ENCODE peak calls at places on chromosomes 4 and X, in ten cellular contexts. I is NCI-H345; G is GM12892; L is uterus; X is stimulated activated naive CD8-positive, alpha-beta T cell treated with anti-CD3 and anti-CD28 coated beads, Interleukin-15, amount 100 ng/mL, for 72 hours; H is amygdala; Q is NCI-H2081; V is NAMALWA; S is activated naive CD4-positive, alpha-beta T cell treated with anti-CD3 and anti-CD28 coated beads for 36 hours; T is heart right ventricle. Y is an unnamed sample.
A peak's percentile ranks its signal among the peaks of the same experiment; 100 is the strongest.

GRCh38 chr4:43331226-43332078 is 438.9 kb downstream of the GRXCR1 start:
- DNase-seq in I (no peak), G (no peak), L (no peak), X (no peak), H (no peak), Q (no peak), V (no peak), S (no peak), T (no peak), Y (no peak)

GRCh38 chr4:7295917-7296660 is 103.8 kb downstream of the SORCS2 start:
- DNase-seq in I (no peak), G (no peak), L (peak; percentile 42), X (peak; percentile 6), H (peak; percentile 73), Q (no peak), V (peak; percentile 31), S (peak; percentile 21), T (peak; percentile 22), Y (no peak)

GRCh38 chr4:3730422-3730821 is 35.8 kb upstream of the ADRA2C start:
- DNase-seq in I (no peak), G (no peak), L (no peak), X (no peak), H (no peak), Q (no peak), V (no peak), S (no peak), T (no peak), Y (no peak)

GRCh38 chrX:131366387-131366786 is 77.3 kb upstream of the IGSF1 start:
- DNase-seq in I (no peak), G (no peak), L (no peak), X (no peak), H (no peak), Q (no peak), V (peak; percentile 1), S (no peak), T (no peak), Y (no peak)

GRCh38 chr4:149980941-149981340 is 97.3 kb upstream of the DCLK2 start:
- DNase-seq in I (peak; percentile 30), G (no peak), L (peak; percentile 27), X (peak; percentile 24), H (peak; percentile 27), Q (peak; percentile 36), V (peak; percentile 77), S (peak; percentile 69), T (peak; percentile 61), Y (peak; percentile 21)

GRCh38 chrX:134949271-134949670 is 41.5 kb upstream of the SMIM10 start:
- DNase-seq in I (no peak), G (no peak), L (no peak), X (no peak), H (no peak), Q (no peak), V (no peak), S (no peak), T (no peak), Y (no peak)

GRCh38 chr4:41957634-41958033 is 22.4 kb downstream of the TMEM33 start:
- DNase-seq in I (no peak), G (no peak), L (no peak), X (no peak), H (no peak), Q (no peak), V (peak; percentile 65), S (no peak), T (no peak), Y (no peak)

GRCh38 chr4:150038335-150039076 is 39.7 kb upstream of the DCLK2 start:
- DNase-seq in I (no peak), G (no peak), L (no peak), X (no peak), H (no peak), Q (no peak), V (peak; percentile 71), S (no peak), T (no peak), Y (no peak)

GRCh38 chr4:78863991-78864390 is 75.2 kb downstream of the PAQR3 start:
- DNase-seq in I (no peak), G (no peak), L (no peak), X (no peak), H (no peak), Q (no peak), V (peak; percentile 10), S (no peak), T (no peak), Y (no peak)

GRCh38 chr4:105243446-105243845 is 96.8 kb downstream of the TET2 start:
- DNase-seq in I (no peak), G (no peak), L (no peak), X (no peak), H (no peak), Q (no peak), V (no peak), S (no peak), T (no peak), Y (no peak)

GRCh38 chr4:18440527-18441215 is 419.1 kb upstream of the LCORL start:
- DNase-seq in I (no peak), G (no peak), L (no peak), X (no peak), H (no peak), Q (peak; percentile 23), V (no peak), S (no peak), T (no peak), Y (no peak)

GRCh38 chr4:108651068-108651794 is 832 bp downstream of the OSTC start:
- DNase-seq in I (no peak), G (no peak), L (no peak), X (no peak), H (no peak), Q (no peak), V (peak; percentile 62), S (peak; percentile 7), T (no peak), Y (no peak)

GRCh38 chr4:149690726-149691125 is 124.9 kb downstream of the IQCM start:
- DNase-seq in I (no peak), G (no peak), L (no peak), X (no peak), H (no peak), Q (no peak), V (peak; percentile 5), S (no peak), T (no peak), Y (no peak)

GRCh38 chr4:4857809-4858508 is 1.5 kb upstream of the MSX1 start:
- DNase-seq in I (no peak), G (no peak), L (no peak), X (no peak), H (no peak), Q (no peak), V (no peak), S (no peak), T (no peak), Y (no peak)

GRCh38 chr4:41148292-41148691 is 66.0 kb downstream of the APBB2 start:
- DNase-seq in I (no peak), G (no peak), L (no peak), X (no peak), H (no peak), Q (no peak), V (no peak), S (no peak), T (no peak), Y (no peak)

GRCh38 chr4:100240008-100240407 is 49.7 kb upstream of the DDIT4L start:
- DNase-seq in I (no peak), G (no peak), L (no peak), X (no peak), H (no peak), Q (no peak), V (no peak), S (no peak), T (peak; percentile 37), Y (no peak)

GRCh38 chr4:101128473-101128872 is 218.9 kb downstream of the PPP3CA start:
- DNase-seq in I (no peak), G (no peak), L (no peak), X (no peak), H (no peak), Q (no peak), V (no peak), S (no peak), T (no peak), Y (no peak)

GRCh38 chrX:30219372-30219771 is 4.0 kb downstream of the MAGEB2 start:
- DNase-seq in I (no peak), G (no peak), L (no peak), X (no peak), H (no peak), Q (no peak), V (no peak), S (no peak), T (no peak), Y (no peak)

GRCh38 chrX:78103001-78103634 is 930 bp upstream of the PGK1 start:
- DNase-seq in I (no peak), G (no peak), L (no peak), X (no peak), H (no peak), Q (no peak), V (no peak), S (no peak), T (no peak), Y (no peak)

GRCh38 chr4:152780267-152780811 is 585 bp downstream of the ARFIP1 start:
- DNase-seq in I (no peak), G (no peak), L (no peak), X (no peak), H (no peak), Q (no peak), V (peak; percentile 78), S (no peak), T (peak; percentile 11), Y (peak; percentile 8)

GRCh38 chr4:92071587-92071986 is 232.2 kb upstream of the GRID2 start:
- DNase-seq in I (no peak), G (no peak), L (no peak), X (no peak), H (no peak), Q (no peak), V (no peak), S (no peak), T (no peak), Y (no peak)

GRCh38 chr4:47926667-47927258 is 12.4 kb upstream of the NFXL1 start:
- DNase-seq in I (peak; percentile 4), G (no peak), L (peak; percentile 21), X (peak; percentile 50), H (peak; percentile 33), Q (peak; percentile 62), V (peak; percentile 69), S (peak; percentile 74), T (peak; percentile 41), Y (peak; percentile 25)

GRCh38 chr4:155234206-155234605 is 25.8 kb downstream of the NPY2R start:
- DNase-seq in I (no peak), G (no peak), L (no peak), X (no peak), H (no peak), Q (no peak), V (no peak), S (no peak), T (no peak), Y (no peak)

GRCh38 chr4:73735231-73735630 is 5.1 kb upstream of the CXCL8 start:
- DNase-seq in I (no peak), G (no peak), L (no peak), X (no peak), H (no peak), Q (no peak), V (peak; percentile 63), S (no peak), T (no peak), Y (no peak)

GRCh38 chr4:112381996-112382692 is 85.0 kb downstream of the ALPK1 start:
- DNase-seq in I (peak; percentile 24), G (no peak), L (no peak), X (no peak), H (no peak), Q (no peak), V (no peak), S (no peak), T (no peak), Y (no peak)

GRCh38 chrX:118536687-118537461 is 41.3 kb downstream of the DOCK11 start:
- DNase-seq in I (no peak), G (no peak), L (no peak), X (peak; percentile 18), H (no peak), Q (no peak), V (peak; percentile 76), S (peak; percentile 57), T (no peak), Y (no peak)

GRCh38 chr4:84481879-84482245 is 17.2 kb downstream of the NKX6-1 start:
- DNase-seq in I (no peak), G (no peak), L (no peak), X (no peak), H (no peak), Q (no peak), V (no peak), S (peak; percentile 30), T (no peak), Y (no peak)

GRCh38 chr4:169398294-169398693 is 127.5 kb upstream of the SH3RF1 start:
- DNase-seq in I (no peak), G (no peak), L (no peak), X (no peak), H (no peak), Q (no peak), V (no peak), S (no peak), T (no peak), Y (peak; percentile 42)

Y was measured in amniotic stem cell.